ENCODE peak calls at places on chromosomes 7 and 10, in five cellular contexts. One of them, this sample, is unnamed.
A peak's percentile ranks its signal among the peaks of the same experiment; 100 is the strongest.

GRCh38 chr10:52071814-52072213 is 242.3 kb upstream of the DKK1 start:
- DNase-seq in uterus: no peak
- DNase-seq in mammary epithelial cell: no peak
- DNase-seq in AG09309: no peak
- DNase-seq in cardiac fibroblast: no peak
- DNase-seq in this sample: no peak

GRCh38 chr7:51288896-51289607 is 27.6 kb downstream of the COBL start:
- DNase-seq in uterus: no peak
- DNase-seq in mammary epithelial cell: no peak
- DNase-seq in AG09309: no peak
- DNase-seq in cardiac fibroblast: no peak
- DNase-seq in this sample: peak; percentile 48

GRCh38 chr7:32023353-32023752 is 46.9 kb downstream of the PDE1C start:
- DNase-seq in uterus: no peak
- DNase-seq in mammary epithelial cell: no peak
- DNase-seq in AG09309: peak; percentile 18
- DNase-seq in cardiac fibroblast: no peak
- DNase-seq in this sample: no peak

GRCh38 chr7:70797109-70797514 is 334.8 kb upstream of the GALNT17 start:
- DNase-seq in uterus: no peak
- DNase-seq in mammary epithelial cell: no peak
- DNase-seq in AG09309: no peak
- DNase-seq in cardiac fibroblast: no peak
- DNase-seq in this sample: no peak

GRCh38 chr7:31336202-31337035 is 4.1 kb downstream of the NEUROD6 start:
- DNase-seq in uterus: no peak
- DNase-seq in mammary epithelial cell: no peak
- DNase-seq in AG09309: no peak
- DNase-seq in cardiac fibroblast: no peak
- DNase-seq in this sample: no peak

GRCh38 chr10:4780782-4781181 is 45.2 kb upstream of the AKR1E2 start:
- DNase-seq in uterus: no peak
- DNase-seq in mammary epithelial cell: peak; percentile 48
- DNase-seq in AG09309: no peak
- DNase-seq in cardiac fibroblast: peak; percentile 87
- DNase-seq in this sample: no peak

GRCh38 chr10:27242951-27243551 is 2.5 kb upstream of the ACBD5 start:
- DNase-seq in uterus: peak; percentile 46
- DNase-seq in mammary epithelial cell: peak; percentile 76
- DNase-seq in AG09309: peak; percentile 49
- DNase-seq in cardiac fibroblast: peak; percentile 84
- DNase-seq in this sample: no peak

GRCh38 chr7:44145419-44145968 is 4.4 kb upstream of the MYL7 start:
- DNase-seq in uterus: peak; percentile 27
- DNase-seq in mammary epithelial cell: no peak
- DNase-seq in AG09309: no peak
- DNase-seq in cardiac fibroblast: no peak
- DNase-seq in this sample: no peak

GRCh38 chr7:2980406-2981102 is 63.1 kb downstream of the CARD11 start:
- DNase-seq in uterus: no peak
- DNase-seq in mammary epithelial cell: no peak
- DNase-seq in AG09309: no peak
- DNase-seq in cardiac fibroblast: no peak
- DNase-seq in this sample: no peak

GRCh38 chr7:92808006-92808405 is 28.4 kb downstream of the CDK6 start:
- DNase-seq in uterus: no peak
- DNase-seq in mammary epithelial cell: peak; percentile 59
- DNase-seq in AG09309: no peak
- DNase-seq in cardiac fibroblast: peak; percentile 26
- DNase-seq in this sample: no peak

GRCh38 chr7:22193361-22194016 is 163.5 kb downstream of the RAPGEF5 start:
- DNase-seq in uterus: peak; percentile 50
- DNase-seq in mammary epithelial cell: no peak
- DNase-seq in AG09309: no peak
- DNase-seq in cardiac fibroblast: peak; percentile 26
- DNase-seq in this sample: no peak

GRCh38 chr10:119540038-119540437 is 2.5 kb downstream of the RGS10 start:
- DNase-seq in uterus: no peak
- DNase-seq in mammary epithelial cell: no peak
- DNase-seq in AG09309: no peak
- DNase-seq in cardiac fibroblast: no peak
- DNase-seq in this sample: no peak

GRCh38 chr10:635088-635861 is 54.2 kb downstream of the DIP2C start:
- DNase-seq in uterus: no peak
- DNase-seq in mammary epithelial cell: no peak
- DNase-seq in AG09309: no peak
- DNase-seq in cardiac fibroblast: no peak
- DNase-seq in this sample: no peak

GRCh38 chr7:115494529-115495147 is 535.9 kb downstream of the TFEC start:
- DNase-seq in uterus: no peak
- DNase-seq in mammary epithelial cell: no peak
- DNase-seq in AG09309: no peak
- DNase-seq in cardiac fibroblast: no peak
- DNase-seq in this sample: no peak

GRCh38 chr7:36287371-36288241 is 102.1 kb upstream of the ANLN start:
- DNase-seq in uterus: no peak
- DNase-seq in mammary epithelial cell: no peak
- DNase-seq in AG09309: no peak
- DNase-seq in cardiac fibroblast: no peak
- DNase-seq in this sample: no peak

GRCh38 chr10:102619281-102619981 is 24.8 kb upstream of the TRIM8 start:
- DNase-seq in uterus: no peak
- DNase-seq in mammary epithelial cell: no peak
- DNase-seq in AG09309: no peak
- DNase-seq in cardiac fibroblast: no peak
- DNase-seq in this sample: no peak

GRCh38 chr7:102321351-102322201 is 34.7 kb downstream of the SPDYE6 start:
- DNase-seq in uterus: no peak
- DNase-seq in mammary epithelial cell: no peak
- DNase-seq in AG09309: no peak
- DNase-seq in cardiac fibroblast: no peak
- DNase-seq in this sample: no peak
- TF ChIP-seq CTCF in uterus: no peak
- TF ChIP-seq CTCF in mammary epithelial cell: no peak
- TF ChIP-seq CTCF in AG09309: no peak
- TF ChIP-seq CTCF in cardiac fibroblast: no peak
- TF ChIP-seq CTCF in this sample: no peak

GRCh38 chr10:58747687-58748086 is 235.0 kb downstream of the BICC1 start:
- DNase-seq in uterus: no peak
- DNase-seq in mammary epithelial cell: no peak
- DNase-seq in AG09309: no peak
- DNase-seq in cardiac fibroblast: no peak
- DNase-seq in this sample: no peak
- TF ChIP-seq CTCF in uterus: no peak
- TF ChIP-seq CTCF in mammary epithelial cell: no peak
- TF ChIP-seq CTCF in AG09309: no peak
- TF ChIP-seq CTCF in cardiac fibroblast: no peak
- TF ChIP-seq CTCF in this sample: no peak

GRCh38 chr7:159039716-159040115 is 105.0 kb downstream of the VIPR2 start:
- DNase-seq in uterus: no peak
- DNase-seq in mammary epithelial cell: no peak
- DNase-seq in AG09309: no peak
- DNase-seq in cardiac fibroblast: no peak
- DNase-seq in this sample: peak; percentile 64
- TF ChIP-seq CTCF in uterus: no peak
- TF ChIP-seq CTCF in mammary epithelial cell: no peak
- TF ChIP-seq CTCF in AG09309: no peak
- TF ChIP-seq CTCF in cardiac fibroblast: no peak
- TF ChIP-seq CTCF in this sample: no peak

DNA sequence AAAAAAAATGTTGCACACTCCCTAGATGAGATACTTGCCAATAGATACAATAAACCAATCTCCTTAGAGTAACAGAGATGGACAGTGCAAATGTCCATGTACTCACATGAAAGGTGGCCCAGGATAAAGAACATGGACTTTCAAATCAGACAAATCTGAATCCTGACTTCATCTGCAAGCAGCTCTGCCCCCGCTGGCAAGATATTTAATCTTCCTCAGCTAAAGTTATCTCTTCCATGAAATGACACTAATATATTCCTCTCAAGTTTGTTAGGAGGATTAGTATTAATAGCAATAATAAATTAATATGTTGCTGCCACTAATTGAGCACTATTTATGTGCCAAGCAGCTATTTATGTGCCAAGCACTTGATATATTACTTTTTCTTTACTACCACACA is 148.6 kb upstream of the YAE1 start:
- DNase-seq in uterus: no peak
- DNase-seq in mammary epithelial cell: no peak
- DNase-seq in AG09309: no peak
- DNase-seq in cardiac fibroblast: no peak
- DNase-seq in this sample: no peak
- TF ChIP-seq CTCF in uterus: no peak
- TF ChIP-seq CTCF in mammary epithelial cell: no peak
- TF ChIP-seq CTCF in AG09309: no peak
- TF ChIP-seq CTCF in cardiac fibroblast: no peak
- TF ChIP-seq CTCF in this sample: peak; percentile 20

GRCh38 chr10:2828741-2829140 is 238.6 kb upstream of the PFKP start:
- DNase-seq in uterus: no peak
- DNase-seq in mammary epithelial cell: no peak
- DNase-seq in AG09309: no peak
- DNase-seq in cardiac fibroblast: no peak
- DNase-seq in this sample: no peak

GRCh38 chr10:2835950-2836349 is 231.4 kb upstream of the PFKP start:
- DNase-seq in uterus: no peak
- DNase-seq in mammary epithelial cell: no peak
- DNase-seq in AG09309: no peak
- DNase-seq in cardiac fibroblast: no peak
- DNase-seq in this sample: no peak

GRCh38 chr10:2836921-2837662 is 230.3 kb upstream of the PFKP start:
- DNase-seq in uterus: no peak
- DNase-seq in mammary epithelial cell: no peak
- DNase-seq in AG09309: no peak
- DNase-seq in cardiac fibroblast: no peak
- DNase-seq in this sample: no peak

GRCh38 chr10:2831509-2831908 is 235.8 kb upstream of the PFKP start:
- DNase-seq in uterus: no peak
- DNase-seq in mammary epithelial cell: no peak
- DNase-seq in AG09309: no peak
- DNase-seq in cardiac fibroblast: no peak
- DNase-seq in this sample: no peak
- TF ChIP-seq CTCF in uterus: no peak
- TF ChIP-seq CTCF in mammary epithelial cell: no peak
- TF ChIP-seq CTCF in AG09309: no peak
- TF ChIP-seq CTCF in cardiac fibroblast: no peak
- TF ChIP-seq CTCF in this sample: no peak

GRCh38 chr7:134690016-134690415 is 43.4 kb downstream of the BPGM start:
- DNase-seq in uterus: no peak
- DNase-seq in mammary epithelial cell: no peak
- DNase-seq in AG09309: no peak
- DNase-seq in cardiac fibroblast: peak; percentile 85
- DNase-seq in this sample: no peak

GRCh38 chr7:134685250-134685649 is 38.6 kb downstream of the BPGM start:
- DNase-seq in uterus: no peak
- DNase-seq in mammary epithelial cell: no peak
- DNase-seq in AG09309: no peak
- DNase-seq in cardiac fibroblast: no peak
- DNase-seq in this sample: no peak

GRCh38 chr7:134684165-134684564 is 37.5 kb downstream of the BPGM start:
- DNase-seq in uterus: no peak
- DNase-seq in mammary epithelial cell: peak; percentile 32
- DNase-seq in AG09309: no peak
- DNase-seq in cardiac fibroblast: no peak
- DNase-seq in this sample: no peak

GRCh38 chr7:134690614-134691504 is 44.2 kb downstream of the BPGM start:
- DNase-seq in uterus: no peak
- DNase-seq in mammary epithelial cell: peak; percentile 36
- DNase-seq in AG09309: peak; percentile 68
- DNase-seq in cardiac fibroblast: peak; percentile 39
- DNase-seq in this sample: no peak

DNA sequence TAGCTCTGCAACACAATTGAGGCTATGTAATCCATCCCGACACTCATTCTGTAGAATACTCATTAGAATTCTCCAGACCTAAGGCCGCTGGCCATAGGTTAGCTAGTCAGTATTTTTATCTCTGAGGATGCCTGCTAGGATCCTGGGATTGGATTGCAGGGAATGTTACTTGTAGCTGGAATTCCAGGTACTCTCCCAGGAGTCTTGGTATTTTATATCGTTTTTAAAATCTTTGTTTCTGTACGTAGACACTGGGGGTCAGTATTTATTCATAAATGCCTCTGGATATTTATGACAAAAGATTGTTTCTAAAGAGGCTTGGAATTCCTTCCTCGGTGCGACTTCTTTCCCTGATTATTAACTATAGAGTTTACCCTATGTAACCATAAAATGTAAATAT is 40.1 kb downstream of the BPGM start:
- DNase-seq in uterus: no peak
- DNase-seq in mammary epithelial cell: no peak
- DNase-seq in AG09309: no peak
- DNase-seq in cardiac fibroblast: peak; percentile 60
- DNase-seq in this sample: no peak
- TF ChIP-seq CTCF in uterus: peak; percentile 55
- TF ChIP-seq CTCF in mammary epithelial cell: peak; percentile 32
- TF ChIP-seq CTCF in AG09309: peak; percentile 43
- TF ChIP-seq CTCF in cardiac fibroblast: no peak
- TF ChIP-seq CTCF in this sample: peak; percentile 70

This sample was measured in osteocyte.